ENCODE peak calls at places on chromosomes 16 and 17, in nine cellular contexts. W is Caco-2; P is cardiac muscle cell; S is AG09319; C is CD4-positive, alpha-beta T cell; K is coronary artery; V is mucosa of descending colon; T is Peyer's patch; H is AG10803. X is an unnamed sample.

GRCh38 chr16:1674751-1675664 is 3.1 kb upstream of the JPT2 start:
- DNase-seq in C (no peak), H (peak; percentile 45), S (no peak), T (no peak), P (peak; percentile 49), V (no peak), W (no peak), K (no peak), X (no peak)

GRCh38 chr16:11198817-11199216 is 57.2 kb downstream of the SOCS1 start:
- DNase-seq in S (no peak), H (no peak), T (no peak), P (no peak), C (no peak), V (peak; percentile 85), W (no peak), K (no peak), X (no peak)

GRCh38 chr16:79213214-79213613 is 387.3 kb downstream of the MAF start:
- DNase-seq in S (no peak), P (no peak), K (no peak), C (no peak), W (peak; percentile 51), V (no peak), H (no peak), T (no peak), X (no peak)

GRCh38 chr16:12435730-12436129 is 368.0 kb downstream of the CPPED1 start:
- DNase-seq in H (no peak), P (no peak), T (no peak), W (no peak), C (no peak), S (no peak), K (no peak), V (no peak), X (no peak)

GRCh38 chr16:10180771-10181163 is 1.5 kb downstream of the GRIN2A start:
- DNase-seq in W (no peak), C (no peak), V (peak; percentile 39), P (peak; percentile 4), K (no peak), H (no peak), S (no peak), T (no peak), X (peak; percentile 75)

GRCh38 chr16:74667215-74667765 is 613 bp upstream of the RFWD3 start:
- DNase-seq in K (no peak), S (no peak), P (peak; percentile 34), C (peak; percentile 10), H (peak; percentile 13), T (peak; percentile 35), W (peak; percentile 70), V (peak; percentile 42), X (peak; percentile 17)

GRCh38 chr16:533391-534088 is 6.0 kb downstream of the CAPN15 start:
- DNase-seq in P (no peak), H (no peak), T (no peak), W (peak; percentile 79), V (peak; percentile 85), S (no peak), C (no peak), K (no peak), X (no peak)

GRCh38 chr17:47305302-47305923 is 18.3 kb upstream of the EFCAB13 start:
- DNase-seq in T (no peak), C (no peak), H (peak; percentile 98), K (peak; percentile 68), V (no peak), P (peak; percentile 95), W (peak; percentile 15), S (peak; percentile 80), X (no peak)

GRCh38 chr17:13792314-13792713 is 190.6 kb upstream of the HS3ST3A1 start:
- DNase-seq in P (no peak), W (no peak), C (no peak), H (peak; percentile 31), S (no peak), T (no peak), K (no peak), V (no peak), X (no peak)
- TF ChIP-seq CTCF in P (no peak), W (no peak), C (no peak), H (no peak), S (no peak), T (no peak), K (no peak), V (no peak), X (no peak)

GRCh38 chr17:8186787-8187516 is 3.0 kb downstream of the BORCS6 start:
- DNase-seq in W (peak; percentile 91), V (peak; percentile 95), H (peak; percentile 96), K (peak; percentile 95), P (peak; percentile 96), T (peak; percentile 90), S (peak; percentile 92), C (peak; percentile 85), X (peak; percentile 81)

GRCh38 chr17:8186446-8186786 is 3.6 kb downstream of the BORCS6 start:
- DNase-seq in P (no peak), W (no peak), S (no peak), H (no peak), V (no peak), C (no peak), T (no peak), K (no peak), X (no peak)

GRCh38 chr17:8188408-8188839 is 1.6 kb downstream of the BORCS6 start:
- DNase-seq in H (no peak), C (no peak), P (no peak), S (no peak), W (no peak), V (peak; percentile 36), T (peak; percentile 35), K (peak; percentile 81), X (no peak)

GRCh38 chr17:8189041-8189710 is 804 bp downstream of the BORCS6 start:
- DNase-seq in H (peak; percentile 16), V (peak; percentile 54), W (no peak), S (no peak), T (peak; percentile 42), P (no peak), K (no peak), C (peak; percentile 31), X (no peak)

DNA sequence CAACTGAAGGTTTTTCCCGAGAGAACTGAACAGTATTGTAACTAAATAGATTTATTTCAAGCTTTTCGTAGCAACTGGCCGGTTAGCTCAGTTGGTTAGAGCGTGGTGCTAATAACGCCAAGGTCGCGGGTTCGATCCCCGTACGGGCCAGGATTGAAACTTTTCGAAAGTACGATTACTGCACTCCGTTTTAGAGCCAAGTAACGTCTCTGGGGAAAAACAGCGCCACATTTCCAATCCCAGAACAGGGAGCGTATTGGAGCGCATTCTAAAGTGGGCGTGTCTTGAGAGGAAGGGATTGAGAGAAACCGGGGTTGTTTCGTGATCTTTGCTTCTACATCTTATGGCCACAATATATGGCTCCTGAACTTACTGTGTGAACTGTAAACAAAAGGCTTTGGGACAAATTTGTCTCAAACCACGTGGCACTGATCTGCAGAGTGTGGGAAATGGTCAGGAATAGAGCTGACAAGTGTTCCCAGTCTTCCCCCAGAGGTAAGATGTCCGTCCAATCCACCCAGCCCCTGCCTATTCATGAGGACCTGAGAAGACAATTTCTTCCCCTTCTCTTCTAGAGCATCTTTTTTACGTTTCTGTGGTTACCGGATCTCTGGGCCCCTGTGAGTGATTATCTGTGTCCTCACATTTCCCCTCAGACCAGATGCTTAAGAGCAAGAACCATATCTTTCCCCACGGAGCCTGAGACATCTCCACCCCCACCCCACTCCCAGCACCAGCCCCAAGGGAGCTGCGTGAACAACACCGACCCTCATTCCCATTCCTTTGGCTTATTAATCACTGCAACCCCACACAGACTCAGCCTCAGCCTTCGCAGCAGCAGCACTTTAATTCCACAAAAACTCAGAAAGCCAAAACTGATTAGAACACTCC is 2.2 kb downstream of the BORCS6 start:
- DNase-seq in K (peak; percentile 95), H (peak; percentile 100), V (peak; percentile 93), W (peak; percentile 87), S (peak; percentile 99), P (peak; percentile 99), T (peak; percentile 73), C (peak; percentile 76), X (peak; percentile 82)
- TF ChIP-seq CTCF in K (no peak), H (peak; percentile 6), V (peak; percentile 3), W (no peak), S (no peak), P (no peak), T (no peak), C (no peak), X (no peak)

GRCh38 chr17:78676415-78677302 is 99.5 kb upstream of the DNAH17 start:
- DNase-seq in H (no peak), T (no peak), W (no peak), K (peak; percentile 67), S (no peak), P (no peak), C (no peak), V (no peak), X (no peak)

GRCh38 chr17:78678711-78679110 is 101.5 kb upstream of the DNAH17 start:
- DNase-seq in W (no peak), C (no peak), V (no peak), K (no peak), T (no peak), P (no peak), S (no peak), H (no peak), X (no peak)

GRCh38 chr17:78678220-78678554 is 101.0 kb upstream of the DNAH17 start:
- DNase-seq in S (no peak), C (no peak), W (no peak), K (no peak), H (no peak), T (no peak), P (no peak), V (no peak), X (no peak)

GRCh38 chr17:78675836-78676235 is 98.6 kb upstream of the DNAH17 start:
- DNase-seq in T (no peak), P (no peak), W (no peak), V (no peak), H (no peak), S (no peak), K (peak; percentile 40), C (no peak), X (no peak)

DNA sequence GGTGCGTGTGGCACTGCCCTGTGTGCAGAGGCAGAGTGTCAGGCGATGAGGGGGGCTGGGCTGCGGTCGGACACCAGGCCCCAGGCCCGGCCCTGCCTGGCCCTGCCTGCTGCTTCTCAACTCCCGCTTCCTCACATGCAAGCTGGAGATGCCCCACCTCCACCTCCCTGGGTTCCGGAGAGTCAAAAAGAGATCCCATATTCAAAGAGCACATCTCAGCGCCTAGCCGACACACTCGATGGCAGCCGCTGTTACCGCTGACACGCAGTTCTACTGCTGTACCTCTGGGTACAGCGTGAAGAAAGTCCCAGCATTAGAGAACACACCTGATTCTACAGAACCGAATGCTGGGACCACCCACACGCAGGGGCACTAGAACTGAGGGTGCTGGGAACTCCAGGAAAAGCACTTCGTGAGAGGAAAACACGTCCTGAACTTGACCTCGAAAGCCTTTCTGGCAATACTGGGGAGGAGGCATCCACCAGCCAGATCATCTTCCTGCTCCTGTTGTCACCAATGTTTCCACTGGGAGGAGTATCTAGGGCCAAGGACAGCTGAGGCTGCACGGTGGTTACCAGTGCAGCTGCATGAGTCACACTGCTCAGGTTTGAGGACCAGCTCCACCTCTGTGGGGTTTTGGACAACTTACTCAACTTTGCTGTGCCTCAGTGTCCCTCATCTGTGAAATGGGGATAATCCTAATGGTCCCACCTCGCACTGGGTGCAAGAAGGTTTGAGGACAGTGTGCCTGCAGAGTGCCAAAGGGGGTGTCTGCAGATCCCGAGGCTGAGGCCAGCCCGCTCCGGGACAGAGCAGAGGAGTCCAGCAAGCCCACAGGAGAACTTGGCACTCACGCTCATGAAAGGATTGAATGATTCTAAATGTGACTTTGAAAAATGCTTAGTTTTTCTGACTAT is 100.4 kb upstream of the DNAH17 start:
- DNase-seq in W (no peak), H (no peak), K (no peak), T (no peak), S (no peak), P (no peak), C (no peak), V (no peak), X (no peak)
- TF ChIP-seq CTCF in W (no peak), H (no peak), K (no peak), T (no peak), S (no peak), P (no peak), C (no peak), V (no peak), X (no peak)

DNA sequence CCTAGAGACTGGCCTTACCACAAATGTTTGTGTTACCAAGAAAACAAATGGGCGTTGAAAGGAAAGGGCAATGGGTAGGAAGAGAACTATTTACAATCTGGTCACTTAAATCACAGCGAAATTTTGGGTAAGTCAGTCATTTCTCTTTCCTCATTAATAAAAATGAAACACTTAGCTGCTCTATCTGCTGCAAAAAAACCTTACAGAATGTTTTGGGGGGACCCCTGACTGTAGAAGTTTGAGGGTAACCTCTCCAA is 742 bp upstream of the NUTF2 start:
- DNase-seq in W (no peak), K (no peak), S (no peak), C (no peak), V (no peak), H (no peak), T (no peak), P (no peak), X (no peak)
- TF ChIP-seq CTCF in W (no peak), K (no peak), S (no peak), C (no peak), V (no peak), H (no peak), T (no peak), P (no peak), X (no peak)

X was measured in GM13977.